ENCODE peak calls at places on chromosomes 5 and 9, in four cellular contexts. Z, R, X and P are unnamed samples.

GRCh38 chr5:61790678-61791077 is 458.6 kb downstream of the ZSWIM6 start:
- DNase-seq in Z (no peak), R (no peak), X (no peak), P (no peak)

GRCh38 chr9:94212091-94212490 is 47.0 kb upstream of the ZNF169 start:
- DNase-seq in Z (no peak), R (no peak), X (no peak), P (no peak)

GRCh38 chr9:93133641-93134017 is 422 bp downstream of the NINJ1 start:
- DNase-seq in Z (peak), R (peak), X (no peak), P (peak)

GRCh38 chr5:150321211-150321610 is 18.5 kb upstream of the ARSI start:
- DNase-seq in Z (no peak), R (no peak), X (no peak), P (no peak)

GRCh38 chr9:128838338-128838737 is 8.7 kb upstream of the SPOUT1 start:
- DNase-seq in Z (peak), R (no peak), X (no peak), P (no peak)

GRCh38 chr9:82961504-82962125 is 101.3 kb downstream of the RASEF start:
- DNase-seq in Z (peak), R (peak), X (no peak), P (peak)

GRCh38 chr9:134606951-134607733 is 34.5 kb upstream of the COL5A1 start:
- DNase-seq in Z (no peak), R (no peak), X (no peak), P (peak)

GRCh38 chr5:59760798-59761348 is 132.7 kb downstream of the PDE4D start:
- DNase-seq in Z (no peak), R (no peak), X (no peak), P (no peak)

GRCh38 chr5:79886940-79887339 is 104.1 kb downstream of the MTX3 start:
- DNase-seq in Z (no peak), R (no peak), X (no peak), P (no peak)

GRCh38 chr9:38008168-38009034 is 60.6 kb downstream of the SHB start:
- DNase-seq in Z (peak), R (no peak), X (no peak), P (no peak)

GRCh38 chr5:138663009-138663408 is 87.8 kb upstream of the HSPA9 start:
- DNase-seq in Z (no peak), R (no peak), X (no peak), P (no peak)

GRCh38 chr5:138595396-138595795 is 20.2 kb upstream of the HSPA9 start:
- DNase-seq in Z (no peak), R (peak), X (no peak), P (no peak)

GRCh38 chr5:143755969-143756368 is 56.0 kb upstream of the HMHB1 start:
- DNase-seq in Z (no peak), R (no peak), X (no peak), P (no peak)

GRCh38 chr5:143738415-143739401 is 73.3 kb upstream of the HMHB1 start:
- DNase-seq in Z (no peak), R (no peak), X (no peak), P (no peak)

GRCh38 chr5:178331491-178331981 is 98.9 kb upstream of the PHYKPL start:
- DNase-seq in Z (peak), R (peak), X (no peak), P (no peak)

GRCh38 chr5:122258840-122259239 is 53.2 kb upstream of the SNCAIP start:
- DNase-seq in Z (no peak), R (no peak), X (no peak), P (no peak)

GRCh38 chr5:178525906-178526732 is 64.1 kb downstream of the COL23A1 start:
- DNase-seq in Z (no peak), R (no peak), X (no peak), P (no peak)